ENCODE peak calls at places on chromosome 10, in four cellular contexts. I is LoVo, Q is amniotic stem cell, X is Calu3. V is an unnamed sample.

GRCh38 chr10:74799840-74800239 is 26.6 kb upstream of the KAT6B start:
- DNase-seq in I (no peak), Q (peak; percentile 74), X (no peak), V (peak; percentile 97)

GRCh38 chr10:72084094-72084459 is 4.3 kb downstream of the SPOCK2 start:
- DNase-seq in I (no peak), Q (no peak), X (no peak), V (no peak)

GRCh38 chr10:19825690-19826089 is 9.5 kb downstream of the PLXDC2 start:
- DNase-seq in I (no peak), Q (no peak), X (no peak), V (no peak)

GRCh38 chr10:86757110-86757790 is 831 bp downstream of the BMPR1A start:
- DNase-seq in I (peak; percentile 46), Q (no peak), X (peak; percentile 13), V (peak; percentile 50)

GRCh38 chr10:13827418-13827817 is 240.7 kb downstream of the PRPF18 start:
- DNase-seq in I (no peak), Q (no peak), X (no peak), V (no peak)

GRCh38 chr10:99926925-99927718 is 82.6 kb downstream of the DNMBP start:
- DNase-seq in I (peak; percentile 76), Q (no peak), X (peak; percentile 46), V (peak; percentile 46)

GRCh38 chr10:13924020-13924725 is 337.4 kb downstream of the PRPF18 start:
- DNase-seq in I (no peak), Q (peak; percentile 70), X (no peak), V (peak; percentile 88)

GRCh38 chr10:127888526-127889312 is 4.0 kb downstream of the CLRN3 start:
- DNase-seq in I (peak; percentile 37), Q (no peak), X (no peak), V (no peak)

GRCh38 chr10:62374862-62375710 is 917 bp downstream of the ZNF365 start:
- DNase-seq in I (peak; percentile 14), Q (no peak), X (peak; percentile 38), V (peak; percentile 68)

GRCh38 chr10:84523509-84523908 is 195.1 kb downstream of the CCSER2 start:
- DNase-seq in I (peak; percentile 60), Q (no peak), X (peak; percentile 9), V (peak; percentile 35)

GRCh38 chr10:119640384-119640783 is 10.8 kb upstream of the BAG3 start:
- DNase-seq in I (no peak), Q (no peak), X (no peak), V (no peak)

GRCh38 chr10:124701435-124701834 is 42.7 kb downstream of the FAM53B start:
- DNase-seq in I (no peak), Q (no peak), X (no peak), V (no peak)

GRCh38 chr10:99927719-99928280 is 81.9 kb downstream of the DNMBP start:
- DNase-seq in I (peak; percentile 40), Q (no peak), X (no peak), V (no peak)